ENCODE peak calls at places on chromosomes 1 and 21, in six cellular contexts. Z, X, K, F, N and A are unnamed samples.

GRCh38 chr1:40625076-40625475 is 40.4 kb downstream of the RIMS3 start:
- DNase-seq in Z (peak), X (peak), K (no peak), F (peak), N (no peak), A (peak)

GRCh38 chr1:155873860-155874259 is 14.5 kb downstream of the SYT11 start:
- DNase-seq in Z (peak), X (no peak), K (no peak), F (no peak), N (no peak), A (no peak)

GRCh38 chr1:17861685-17862084 is 106.6 kb downstream of the ACTL8 start:
- DNase-seq in Z (no peak), X (no peak), K (no peak), F (no peak), N (no peak), A (no peak)

GRCh38 chr21:35032474-35033263 is 16.4 kb downstream of the RUNX1 start:
- DNase-seq in Z (no peak), X (no peak), K (no peak), F (no peak), N (no peak), A (no peak)

GRCh38 chr1:192771341-192771740 is 37.5 kb upstream of the RGS2 start:
- DNase-seq in Z (no peak), X (no peak), K (no peak), F (no peak), N (no peak), A (no peak)

GRCh38 chr1:37513795-37514349 is 694 bp downstream of the MEAF6 start:
- DNase-seq in Z (peak), X (peak), K (peak), F (peak), N (peak), A (peak)

GRCh38 chr1:42340093-42340492 is 5.1 kb upstream of the FOXJ3 start:
- DNase-seq in Z (no peak), X (peak), K (no peak), F (no peak), N (peak), A (peak)

GRCh38 chr1:215290018-215290417 is 207.5 kb downstream of the KCNK2 start:
- DNase-seq in Z (no peak), X (no peak), K (no peak), F (no peak), N (no peak), A (no peak)

GRCh38 chr1:185158806-185159205 is 1.8 kb downstream of the SWT1 start:
- DNase-seq in Z (no peak), X (no peak), K (no peak), F (no peak), N (no peak), A (no peak)

GRCh38 chr21:32423320-32423719 is 10.8 kb downstream of the EVA1C start:
- DNase-seq in Z (no peak), X (no peak), K (no peak), F (no peak), N (no peak), A (no peak)

GRCh38 chr1:34113887-34114286 is 51.1 kb downstream of the CSMD2 start:
- DNase-seq in Z (no peak), X (no peak), K (no peak), F (no peak), N (no peak), A (peak)

GRCh38 chr1:98919211-98919610 is 85.5 kb downstream of the PLPPR5 start:
- DNase-seq in Z (no peak), X (no peak), K (no peak), F (no peak), N (no peak), A (no peak)

GRCh38 chr1:18603212-18603852 is 27.3 kb upstream of the PAX7 start:
- DNase-seq in Z (no peak), X (no peak), K (no peak), F (no peak), N (no peak), A (no peak)

GRCh38 chr1:66495490-66495889 is 38.5 kb upstream of the SGIP1 start:
- DNase-seq in Z (no peak), X (no peak), K (no peak), F (no peak), N (no peak), A (no peak)

GRCh38 chr1:221783437-221783836 is 41.5 kb upstream of the DUSP10 start:
- DNase-seq in Z (no peak), X (no peak), K (no peak), F (peak), N (no peak), A (no peak)

GRCh38 chr1:228810855-228811654 is 75.8 kb downstream of the RHOU start:
- DNase-seq in Z (no peak), X (no peak), K (no peak), F (peak), N (no peak), A (no peak)

GRCh38 chr21:34915364-34915834 is 133.7 kb downstream of the RUNX1 start:
- DNase-seq in Z (no peak), X (no peak), K (no peak), F (no peak), N (no peak), A (no peak)

GRCh38 chr1:10755977-10756521 is 40.4 kb downstream of the CASZ1 start:
- DNase-seq in Z (no peak), X (no peak), K (no peak), F (peak), N (no peak), A (no peak)

GRCh38 chr1:199522936-199523335 is 504.6 kb upstream of the NR5A2 start:
- DNase-seq in Z (no peak), X (no peak), K (no peak), F (no peak), N (no peak), A (no peak)

GRCh38 chr1:39525366-39526165 is 34.1 kb downstream of the BMP8A start:
- DNase-seq in Z (no peak), X (no peak), K (no peak), F (peak), N (no peak), A (no peak)

GRCh38 chr1:225911207-225912130 is 12.6 kb downstream of the PYCR2 start:
- DNase-seq in Z (no peak), X (peak), K (peak), F (peak), N (no peak), A (peak)

GRCh38 chr1:42940851-42941639 is 17.6 kb downstream of the SLC2A1 start:
- DNase-seq in Z (no peak), X (no peak), K (no peak), F (no peak), N (peak), A (peak)

GRCh38 chr1:89622895-89623294 is 10.0 kb upstream of the LRRC8C start:
- DNase-seq in Z (no peak), X (no peak), K (no peak), F (peak), N (no peak), A (no peak)

GRCh38 chr1:156860639-156861423 is at the start of gene NTRK1:
- DNase-seq in Z (no peak), X (no peak), K (no peak), F (peak), N (no peak), A (no peak)

GRCh38 chr1:43349594-43350306 is 9.0 kb upstream of the CDC20 start:
- DNase-seq in Z (no peak), X (no peak), K (no peak), F (no peak), N (no peak), A (no peak)

GRCh38 chr1:30737357-30738039 is 14.1 kb upstream of the MATN1 start:
- DNase-seq in Z (no peak), X (no peak), K (no peak), F (no peak), N (no peak), A (no peak)

GRCh38 chr21:31727181-31727580 is 4.7 kb downstream of the SCAF4 start:
- DNase-seq in Z (no peak), X (no peak), K (no peak), F (no peak), N (no peak), A (no peak)

GRCh38 chr1:224623310-224623714 is 7.2 kb downstream of the CNIH3 start:
- DNase-seq in Z (no peak), X (no peak), K (no peak), F (peak), N (no peak), A (no peak)

GRCh38 chr1:210438928-210439841 is 110.5 kb downstream of the HHAT start:
- DNase-seq in Z (no peak), X (no peak), K (no peak), F (no peak), N (no peak), A (no peak)

GRCh38 chr21:36282568-36283230 is 37.3 kb upstream of the MORC3 start:
- DNase-seq in Z (no peak), X (no peak), K (no peak), F (no peak), N (no peak), A (no peak)